ENCODE peak calls at places on chromosome 11, in ten cellular contexts. C is mucosa of descending colon, Q is stomach, H is cardiac muscle cell, T is OCI-LY7, X is mammary epithelial cell, A is adrenal gland, W is neural progenitor cell, Z is body of pancreas, P is uterus. U is an unnamed sample. For H3K9me3, the result is how much of the 10 kb centered on the place peaks cover.

GRCh38 chr11:99268895-99269294 is 248.1 kb downstream of the CNTN5 start:
- DNase-seq in C (peak), Q (no peak), H (peak), T (no peak), X (no peak), A (no peak), W (no peak), Z (no peak), P (no peak), U (no peak)

GRCh38 chr11:102513869-102514268 is 16.7 kb downstream of the MMP7 start:
- DNase-seq in C (peak), Q (no peak), H (no peak), T (no peak), X (peak), A (peak), W (no peak), Z (peak), P (peak), U (no peak)

GRCh38 chr11:63896071-63896470 is 20.9 kb downstream of the RCOR2 start:
- DNase-seq in C (peak), Q (peak), H (no peak), T (no peak), X (no peak), A (no peak), W (no peak), Z (peak), P (no peak), U (no peak)

GRCh38 chr11:36540998-36541397 is 26.8 kb upstream of the RAG1 start:
- DNase-seq in C (peak), Q (peak), H (peak), T (peak), X (peak), A (peak), W (peak), Z (peak), P (no peak), U (peak)

GRCh38 chr11:111922803-111923202 is 4.1 kb downstream of the C11orf52 start:
- DNase-seq in C (peak), Q (peak), H (no peak), T (no peak), X (peak), A (peak), W (no peak), Z (no peak), P (peak), U (no peak)

GRCh38 chr11:125180413-125181305 is 16.1 kb downstream of the PKNOX2 start:
- DNase-seq in C (no peak), Q (no peak), H (no peak), T (no peak), X (no peak), A (no peak), W (no peak), Z (no peak), P (no peak), U (no peak)

GRCh38 chr11:43987384-43988039 is 45.1 kb downstream of the C11orf96 start:
- DNase-seq in C (peak), Q (peak), H (no peak), T (no peak), X (peak), A (peak), W (no peak), Z (peak), P (peak), U (peak)

GRCh38 chr11:29251738-29252137 is 765.1 kb downstream of the KCNA4 start:
- DNase-seq in C (no peak), Q (no peak), H (no peak), T (peak), X (no peak), A (no peak), W (no peak), Z (no peak), P (no peak), U (no peak)

GRCh38 chr11:73662445-73663157 is 16.2 kb downstream of the PLEKHB1 start:
- DNase-seq in C (no peak), Q (no peak), H (no peak), T (no peak), X (no peak), A (no peak), W (no peak), Z (no peak), P (no peak), U (no peak)

GRCh38 chr11:8249482-8249881 is 14.2 kb downstream of the LMO1 start:
- DNase-seq in C (no peak), Q (no peak), H (no peak), T (no peak), X (no peak), A (no peak), W (no peak), Z (no peak), P (no peak), U (no peak)

GRCh38 chr11:86431258-86431657 is 56.6 kb downstream of the CCDC81 start:
- DNase-seq in C (no peak), Q (no peak), H (no peak), T (no peak), X (no peak), A (no peak), W (no peak), Z (no peak), P (no peak), U (no peak)

GRCh38 chr11:47669856-47670255 is 27.5 kb upstream of the MTCH2 start:
- DNase-seq in C (no peak), Q (no peak), H (no peak), T (no peak), X (no peak), A (no peak), W (no peak), Z (no peak), P (no peak), U (no peak)

GRCh38 chr11:35158371-35159081 is 19.6 kb downstream of the CD44 start:
- DNase-seq in C (peak), Q (no peak), H (no peak), T (no peak), X (peak), A (no peak), W (no peak), Z (no peak), P (peak), U (no peak)

GRCh38 chr11:120882237-120882636 is 141.7 kb upstream of the TBCEL start:
- DNase-seq in C (no peak), Q (no peak), H (no peak), T (no peak), X (no peak), A (no peak), W (no peak), Z (no peak), P (no peak), U (no peak)

GRCh38 chr11:69541501-69542313 is 60.2 kb downstream of the LINC01488 start:
- DNase-seq in C (no peak), Q (no peak), H (peak), T (no peak), X (no peak), A (no peak), W (no peak), Z (no peak), P (no peak), U (no peak)

GRCh38 chr11:12754582-12755250 is 80.5 kb downstream of the TEAD1 start:
- DNase-seq in C (no peak), Q (no peak), H (no peak), T (no peak), X (peak), A (no peak), W (no peak), Z (no peak), P (no peak), U (no peak)

GRCh38 chr11:68828155-68828931 is 13.4 kb downstream of the CPT1A start:
- DNase-seq in C (no peak), Q (peak), H (no peak), T (no peak), X (no peak), A (peak), W (no peak), Z (no peak), P (no peak), U (no peak)

GRCh38 chr11:66570117-66570825 is 1.9 kb upstream of the CTSF start:
- DNase-seq in C (no peak), Q (no peak), H (peak), T (no peak), X (no peak), A (no peak), W (peak), Z (no peak), P (no peak), U (no peak)

GRCh38 chr11:122748968-122749687 is 89.2 kb upstream of the CRTAM start:
- DNase-seq in C (peak), Q (no peak), H (peak), T (peak), X (peak), A (peak), W (no peak), Z (no peak), P (no peak), U (no peak)

GRCh38 chr11:16394947-16395346 is 38.6 kb upstream of the SOX6 start:
- DNase-seq in C (no peak), Q (no peak), H (no peak), T (no peak), X (no peak), A (no peak), W (no peak), Z (no peak), P (no peak), U (no peak)
- H3K4me3 ChIP-seq in C (no peak), Q (no peak), H (no peak), T (no peak), X (no peak), A (no peak), W (no peak), Z (no peak), P (no peak), U (no peak)

GRCh38 chr11:107707128-107707760 is 4.6 kb downstream of the SLN start:
- DNase-seq in C (no peak), Q (no peak), H (no peak), T (no peak), X (no peak), A (no peak), W (no peak), Z (no peak), P (no peak), U (no peak)
- TF ChIP-seq CTCF in C (no peak), Q (no peak), H (no peak), T (no peak), X (no peak), A (no peak), W (no peak), Z (no peak), P (no peak), U (no peak)

GRCh38 chr11:133388260-133388659 is 144.0 kb downstream of the OPCML start:
- DNase-seq in C (no peak), Q (no peak), H (no peak), T (no peak), X (no peak), A (no peak), W (no peak), Z (no peak), P (no peak), U (no peak)

GRCh38 chr11:133386852-133387251 is 145.4 kb downstream of the OPCML start:
- DNase-seq in C (no peak), Q (no peak), H (no peak), T (no peak), X (no peak), A (no peak), W (no peak), Z (no peak), P (no peak), U (no peak)

GRCh38 chr11:133384731-133385130 is 147.6 kb downstream of the OPCML start:
- DNase-seq in C (no peak), Q (no peak), H (no peak), T (no peak), X (no peak), A (no peak), W (no peak), Z (no peak), P (no peak), U (no peak)

GRCh38 chr11:133383689-133384088 is 148.6 kb downstream of the OPCML start:
- DNase-seq in C (no peak), Q (no peak), H (no peak), T (no peak), X (no peak), A (no peak), W (no peak), Z (no peak), P (no peak), U (no peak)

DNA sequence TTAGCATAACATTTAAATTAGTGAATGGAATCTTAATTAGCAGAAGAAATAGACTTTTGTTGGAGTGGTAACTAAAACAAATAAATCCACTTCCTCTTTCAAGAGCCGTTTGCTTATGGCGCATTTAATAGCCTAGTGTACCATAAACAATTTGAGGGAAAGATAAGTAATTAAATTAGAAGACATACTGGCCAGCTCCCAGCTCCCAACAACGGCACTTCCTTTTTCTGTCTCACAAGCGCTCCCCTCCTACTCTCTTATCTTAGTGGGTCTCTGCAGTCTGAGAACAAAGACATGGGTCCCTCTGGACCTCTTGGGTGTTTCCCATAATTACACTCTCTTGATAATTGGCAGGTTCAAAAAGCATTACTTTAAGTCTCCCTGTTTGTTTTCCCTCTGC is 146.0 kb downstream of the OPCML start:
- DNase-seq in C (no peak), Q (no peak), H (no peak), T (no peak), X (no peak), A (no peak), W (no peak), Z (no peak), P (no peak), U (peak)
- H3K9me3 ChIP-seq in C (under half), Q (under half), H (under half), T (under half), X (under half), A (under half), W (under half), Z (under half), P (under half), U (under half)

GRCh38 chr11:20034941-20035340 is 125.3 kb downstream of the DBX1 start:
- DNase-seq in C (no peak), Q (no peak), H (no peak), T (no peak), X (no peak), A (no peak), W (no peak), Z (no peak), P (no peak), U (no peak)
- H3K4me3 ChIP-seq in C (no peak), Q (no peak), H (no peak), T (no peak), X (no peak), A (no peak), W (no peak), Z (no peak), P (no peak), U (no peak)

GRCh38 chr11:2393941-2394817 is 6.4 kb upstream of the TSSC4 start:
- DNase-seq in C (no peak), Q (no peak), H (no peak), T (peak), X (no peak), A (no peak), W (no peak), Z (no peak), P (no peak), U (no peak)
- TF ChIP-seq CTCF in C (no peak), Q (no peak), H (no peak), T (peak), X (no peak), A (no peak), W (no peak), Z (no peak), P (no peak), U (no peak)

DNA sequence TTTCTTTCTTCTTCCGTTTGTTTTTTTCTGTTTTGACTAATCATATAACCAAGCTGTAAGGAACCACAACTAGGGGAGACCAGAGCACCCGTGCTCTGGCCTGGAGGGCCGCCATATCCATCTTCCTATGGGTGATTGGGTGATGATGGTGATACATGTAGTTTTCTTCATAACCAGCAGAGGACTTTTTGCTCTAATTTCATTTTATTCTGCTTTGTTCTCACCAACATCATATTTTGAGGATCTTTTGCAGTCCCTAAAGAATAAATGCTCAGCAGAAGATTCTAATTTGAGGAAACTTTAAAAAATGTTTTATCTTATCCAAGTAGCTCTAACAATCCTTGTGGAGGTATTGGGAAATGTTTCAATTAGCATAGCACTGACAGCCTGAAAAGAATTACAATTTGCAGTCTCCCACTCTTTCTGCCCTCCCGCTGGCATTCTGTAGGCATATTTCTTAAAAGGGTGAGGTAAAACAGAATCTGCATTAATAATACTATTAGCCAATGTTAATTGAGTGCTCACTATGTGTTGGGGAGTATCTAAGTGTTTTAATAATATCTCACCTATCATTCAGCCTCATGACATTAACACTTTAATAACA is 544.0 kb downstream of the NTM start:
- DNase-seq in C (no peak), Q (no peak), H (no peak), T (no peak), X (no peak), A (no peak), W (no peak), Z (no peak), P (no peak), U (no peak)
- H3K9me3 ChIP-seq in C (under half), Q (under half), H (under half), T (under half), X (under half), A (under half), W (under half), Z (under half), P (under half), U (under half)

DNA sequence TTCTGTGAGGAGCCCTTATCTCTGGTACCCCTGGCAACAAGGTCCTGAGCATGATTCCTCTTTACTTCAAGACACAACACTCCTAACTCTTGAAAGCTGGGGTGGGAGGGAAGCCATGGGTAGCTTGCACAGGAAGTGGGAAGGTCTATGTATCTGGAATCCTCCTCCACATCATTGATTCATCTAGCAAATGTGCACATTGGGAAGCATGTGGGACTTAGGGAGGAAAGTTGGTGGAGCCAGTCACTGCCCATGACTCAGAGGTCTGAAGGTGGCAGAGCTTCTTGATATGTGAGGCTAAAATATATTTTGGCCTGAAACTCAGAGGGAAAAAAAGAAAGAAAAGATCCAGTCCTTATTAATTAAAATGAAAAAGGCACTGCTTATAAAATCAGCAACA is 1000.9 kb downstream of the DLG2 start:
- DNase-seq in C (no peak), Q (no peak), H (no peak), T (no peak), X (no peak), A (no peak), W (no peak), Z (no peak), P (no peak), U (no peak)
- H3K4me3 ChIP-seq in C (no peak), Q (no peak), H (no peak), T (no peak), X (no peak), A (no peak), W (no peak), Z (no peak), P (no peak), U (no peak)

DNA sequence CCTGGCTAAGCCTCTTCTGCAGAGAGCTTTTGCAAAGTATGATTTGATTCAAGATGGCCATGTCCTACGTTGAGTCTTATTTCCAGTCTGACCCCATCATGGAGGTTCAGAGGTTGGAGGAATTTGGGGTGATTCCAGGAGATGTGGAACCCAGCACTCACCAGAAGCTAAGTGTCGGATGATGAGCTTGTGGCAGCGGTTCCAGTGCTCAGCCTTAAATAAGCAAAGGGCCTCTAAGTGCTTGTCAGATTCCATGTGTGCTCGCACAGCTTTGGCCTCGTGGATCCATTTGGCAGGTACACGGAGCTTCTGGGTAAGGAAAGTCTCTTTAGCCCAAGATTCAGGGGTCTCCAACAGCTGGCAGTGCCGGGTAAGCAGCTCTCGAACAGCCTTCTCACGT is 11.9 kb upstream of the CHRNA10 start:
- DNase-seq in C (no peak), Q (no peak), H (no peak), T (no peak), X (no peak), A (no peak), W (no peak), Z (no peak), P (no peak), U (no peak)
- TF ChIP-seq CTCF in C (no peak), Q (no peak), H (no peak), T (no peak), X (no peak), A (no peak), W (no peak), Z (no peak), P (no peak), U (no peak)

DNA sequence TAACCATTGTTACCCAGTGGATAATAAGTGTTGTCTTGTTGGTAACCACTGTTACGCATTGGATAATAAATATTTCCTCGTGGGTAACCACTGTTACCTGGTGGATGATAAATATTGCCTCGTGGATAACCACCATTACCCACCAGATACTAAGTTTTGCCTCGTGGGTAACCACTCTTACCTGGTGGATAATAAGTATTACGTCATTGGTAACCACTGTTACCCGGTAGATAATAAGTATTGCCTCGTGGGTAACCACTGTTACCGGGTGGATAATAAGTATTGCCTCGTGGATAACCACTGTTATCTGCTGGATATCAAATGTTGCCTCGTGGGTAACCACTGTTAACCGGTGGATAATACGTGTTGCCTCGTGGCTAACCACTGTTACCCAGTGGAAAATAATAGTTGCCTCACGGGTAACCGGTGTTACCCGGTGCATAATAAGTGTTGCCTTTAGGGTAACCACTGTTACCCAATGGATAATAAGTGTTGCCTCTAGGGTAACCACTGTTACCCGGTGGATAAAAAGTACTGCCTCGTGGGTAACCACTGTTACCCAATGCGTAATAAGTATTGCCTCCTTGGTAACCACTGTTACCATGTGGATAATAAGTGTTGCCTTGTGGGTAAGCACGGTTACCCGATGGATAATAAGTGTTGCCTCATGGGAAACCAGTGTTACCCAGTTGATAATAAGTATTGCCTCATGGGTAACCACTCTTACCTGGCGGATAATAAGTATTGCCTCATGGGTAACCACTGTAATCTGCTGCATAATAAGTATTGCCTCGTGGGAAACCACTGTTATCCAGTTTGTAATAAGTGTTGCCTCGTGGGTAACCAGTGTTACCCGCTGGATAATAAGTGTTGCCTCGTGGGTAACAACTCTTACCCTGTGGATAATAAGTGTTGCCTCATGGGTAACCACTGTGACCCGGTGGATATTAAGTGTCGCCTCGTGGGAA is 21.9 kb upstream of the NXPE4 start:
- DNase-seq in C (peak), Q (no peak), H (no peak), T (no peak), X (no peak), A (no peak), W (no peak), Z (no peak), P (no peak), U (no peak)
- H3K9me3 ChIP-seq in C (under half), Q (under half), H (under half), T (half or more), X (under half), A (under half), W (under half), Z (under half), P (under half), U (under half)

U was measured in BE2C.